ENCODE peak calls at places on chromosome 5, in seven cellular contexts. H is NAMALWA, F is mucosa of gallbladder, B is adipocyte, X is neuronal stem cell, I is adrenal gland, V is cardiac muscle cell. C is an unnamed sample.

GRCh38 chr5:177094224-177095087 is 7.7 kb downstream of the FGFR4 start:
- DNase-seq in V (no peak), H (no peak), I (peak), B (peak), F (peak), X (no peak), C (peak)

GRCh38 chr5:3222924-3223323 is 372.7 kb upstream of the IRX1 start:
- DNase-seq in F (peak), B (no peak), H (no peak), V (no peak), X (no peak), I (no peak), C (no peak)

GRCh38 chr5:1332461-1333001 is 12.4 kb downstream of the CLPTM1L start:
- DNase-seq in F (no peak), V (peak), X (no peak), B (no peak), I (no peak), H (peak), C (no peak)

GRCh38 chr5:87151547-87151946 is 116.1 kb upstream of the RASA1 start:
- DNase-seq in V (no peak), B (peak), X (no peak), H (no peak), I (no peak), F (no peak), C (peak)

GRCh38 chr5:128002420-128002819 is 81.1 kb upstream of the SLC12A2 start:
- DNase-seq in X (no peak), B (no peak), H (no peak), V (no peak), F (no peak), I (no peak), C (no peak)

GRCh38 chr5:4720831-4721230 is 419.3 kb upstream of the ADAMTS16 start:
- DNase-seq in B (no peak), V (no peak), I (no peak), H (no peak), X (no peak), F (no peak), C (no peak)

GRCh38 chr5:122220498-122220897 is 91.2 kb downstream of the ZNF474 start:
- DNase-seq in H (no peak), F (no peak), X (no peak), B (no peak), I (no peak), V (no peak), C (no peak)

GRCh38 chr5:57442080-57442839 is 40.4 kb downstream of the ACTBL2 start:
- DNase-seq in B (peak), V (no peak), F (no peak), I (no peak), H (no peak), X (no peak), C (peak)

GRCh38 chr5:39526914-39527477 is 102.2 kb upstream of the DAB2 start:
- DNase-seq in F (no peak), V (no peak), I (no peak), X (no peak), H (no peak), B (no peak), C (no peak)

GRCh38 chr5:133754575-133755169 is 142.3 kb upstream of the FSTL4 start:
- DNase-seq in X (peak), I (peak), F (peak), H (peak), B (peak), V (peak), C (peak)

GRCh38 chr5:151757233-151758140 is 944 bp downstream of the ATOX1 start:
- DNase-seq in H (peak), F (no peak), X (no peak), I (no peak), V (no peak), B (no peak), C (no peak)